ENCODE peak calls at places on chromosomes 12 and 14, in six cellular contexts. E is CD4-positive, alpha-beta memory T cell; Y is ovary; Q is endothelial cell; H is HS-27A; D is choroid plexus epithelial cell. S is an unnamed sample.

GRCh38 chr14:105845725-105846309 is 319.4 kb downstream of the TMEM121 start:
- DNase-seq in E (no peak), Y (no peak), Q (no peak), H (no peak), D (no peak), S (no peak)

GRCh38 chr12:110585231-110585799 is 2.2 kb upstream of the PPTC7 start:
- DNase-seq in E (no peak), Y (no peak), Q (peak; percentile 18), H (no peak), D (peak; percentile 50), S (no peak)

GRCh38 chr12:54360717-54361456 is 3.4 kb downstream of the GPR84 start:
- DNase-seq in E (peak; percentile 28), Y (peak; percentile 88), Q (peak; percentile 83), H (peak; percentile 68), D (peak; percentile 89), S (peak; percentile 73)

GRCh38 chr12:51921017-51921725 is 13.9 kb downstream of the ACVRL1 start:
- DNase-seq in E (no peak), Y (peak; percentile 2), Q (no peak), H (no peak), D (no peak), S (no peak)

GRCh38 chr14:68047910-68048309 is 228.3 kb downstream of the RAD51B start:
- DNase-seq in E (no peak), Y (no peak), Q (no peak), H (peak; percentile 42), D (peak; percentile 43), S (no peak)

GRCh38 chr14:68722186-68722585 is 70.7 kb downstream of the ZFP36L1 start:
- DNase-seq in E (no peak), Y (no peak), Q (no peak), H (no peak), D (peak; percentile 23), S (no peak)

GRCh38 chr14:81323621-81324400 is 76.3 kb downstream of the STON2 start:
- DNase-seq in E (no peak), Y (no peak), Q (peak; percentile 46), H (no peak), D (no peak), S (peak; percentile 58)

GRCh38 chr12:40992674-40993073 is 195.4 kb upstream of the PDZRN4 start:
- DNase-seq in E (no peak), Y (no peak), Q (no peak), H (no peak), D (no peak), S (no peak)

GRCh38 chr12:25014961-25015360 is 66.1 kb upstream of the BCAT1 start:
- DNase-seq in E (no peak), Y (no peak), Q (no peak), H (peak; percentile 60), D (peak; percentile 7), S (no peak)

GRCh38 chr12:55687746-55688145 is 20.0 kb downstream of the ITGA7 start:
- DNase-seq in E (no peak), Y (no peak), Q (no peak), H (no peak), D (no peak), S (no peak)

GRCh38 chr12:12684375-12685106 is 11.4 kb downstream of the GPR19 start:
- DNase-seq in E (no peak), Y (no peak), Q (peak; percentile 67), H (no peak), D (peak; percentile 67), S (no peak)

GRCh38 chr14:104973215-104974145 is 4.7 kb downstream of the AHNAK2 start:
- DNase-seq in E (no peak), Y (peak; percentile 86), Q (no peak), H (peak; percentile 92), D (peak; percentile 91), S (no peak)

GRCh38 chr14:84857571-84857970 is 672.4 kb upstream of the FLRT2 start:
- DNase-seq in E (no peak), Y (no peak), Q (no peak), H (no peak), D (peak; percentile 16), S (no peak)

GRCh38 chr12:4978737-4979136 is 64.9 kb upstream of the KCNA5 start:
- DNase-seq in E (no peak), Y (no peak), Q (no peak), H (no peak), D (no peak), S (no peak)

GRCh38 chr14:99589651-99590530 is 14.1 kb downstream of the CCDC85C start:
- DNase-seq in E (no peak), Y (no peak), Q (no peak), H (no peak), D (no peak), S (no peak)

GRCh38 chr12:116692605-116693004 is 45.3 kb downstream of the SPRING1 start:
- DNase-seq in E (no peak), Y (no peak), Q (no peak), H (no peak), D (no peak), S (no peak)

GRCh38 chr12:50934981-50935807 is 17.1 kb upstream of the HIGD1C start:
- DNase-seq in E (no peak), Y (no peak), Q (no peak), H (no peak), D (peak; percentile 73), S (no peak)

GRCh38 chr12:25949343-25949742 is 9.1 kb upstream of the RASSF8 start:
- DNase-seq in E (no peak), Y (no peak), Q (no peak), H (no peak), D (no peak), S (no peak)

GRCh38 chr14:35940291-35940690 is 114.2 kb downstream of the BRMS1L start:
- DNase-seq in E (peak; percentile 4), Y (no peak), Q (no peak), H (no peak), D (no peak), S (no peak)

GRCh38 chr12:5023842-5024241 is 19.8 kb upstream of the KCNA5 start:
- DNase-seq in E (no peak), Y (no peak), Q (no peak), H (no peak), D (no peak), S (no peak)

GRCh38 chr12:51759175-51759574 is 89.3 kb downstream of the FIGNL2 start:
- DNase-seq in E (no peak), Y (no peak), Q (no peak), H (no peak), D (no peak), S (no peak)

GRCh38 chr14:23435540-23436326 is at the start of gene MYH7:
- DNase-seq in E (no peak), Y (no peak), Q (peak; percentile 22), H (no peak), D (no peak), S (no peak)

GRCh38 chr12:14362347-14362746 is 3.1 kb upstream of the ATF7IP start:
- DNase-seq in E (no peak), Y (no peak), Q (no peak), H (no peak), D (no peak), S (no peak)

GRCh38 chr14:94936411-94936892 is 166.5 kb upstream of the GSC start:
- DNase-seq in E (no peak), Y (peak; percentile 67), Q (no peak), H (no peak), D (peak; percentile 24), S (no peak)

GRCh38 chr12:106213721-106214121 is 34.1 kb downstream of the CKAP4 start:
- DNase-seq in E (no peak), Y (no peak), Q (no peak), H (no peak), D (peak; percentile 41), S (no peak)

GRCh38 chr14:98906123-98906995 is 365.6 kb downstream of the BCL11B start:
- DNase-seq in E (no peak), Y (peak; percentile 33), Q (no peak), H (no peak), D (no peak), S (no peak)

GRCh38 chr12:52383331-52383730 is 2.1 kb downstream of the KRT84 start:
- DNase-seq in E (no peak), Y (no peak), Q (no peak), H (no peak), D (no peak), S (no peak)

GRCh38 chr14:63378444-63378843 is 59.7 kb upstream of the GPHB5 start:
- DNase-seq in E (no peak), Y (no peak), Q (no peak), H (no peak), D (no peak), S (no peak)

GRCh38 chr12:14239350-14239934 is 126.0 kb upstream of the ATF7IP start:
- DNase-seq in E (no peak), Y (no peak), Q (no peak), H (no peak), D (peak; percentile 37), S (no peak)

GRCh38 chr14:53193193-53193592 is 40.1 kb upstream of the DDHD1 start:
- DNase-seq in E (no peak), Y (no peak), Q (no peak), H (no peak), D (peak; percentile 26), S (no peak)

GRCh38 chr12:47785887-47786661 is 13.0 kb downstream of the SLC48A1 start:
- DNase-seq in E (no peak), Y (no peak), Q (no peak), H (no peak), D (no peak), S (no peak)

GRCh38 chr12:65876898-65877721 is 52.8 kb downstream of the HMGA2 start:
- DNase-seq in E (no peak), Y (no peak), Q (no peak), H (no peak), D (peak; percentile 81), S (no peak)

S was measured in HEK293T.